ENCODE peak calls at places on chromosomes 11 and 22, in ten cellular contexts. S, B, M, C, R, X, H, W, J and U are unnamed samples.

GRCh38 chr11:85947431-85948272 is 92.5 kb downstream of the CCDC83 start:
- DNase-seq in X (peak), S (peak), J (peak), H (no peak), W (no peak), B (no peak), R (no peak), M (no peak), C (peak), U (peak)

GRCh38 chr11:130945945-130946344 is 29.7 kb upstream of the SNX19 start:
- DNase-seq in X (peak), C (peak), W (no peak), M (no peak), S (peak), B (no peak), J (peak), H (no peak), R (no peak), U (peak)

GRCh38 chr11:747176-748006 is at the start of gene TALDO1:
- DNase-seq in H (peak), R (peak), C (peak), J (peak), B (peak), X (peak), W (peak), S (peak), M (peak), U (no peak)

GRCh38 chr22:38317237-38317994 is at the start of gene CSNK1E:
- DNase-seq in W (peak), J (peak), R (peak), X (peak), M (peak), C (peak), B (peak), H (peak), S (peak), U (no peak)

GRCh38 chr22:42962295-42963230 is 52.4 kb downstream of the PACSIN2 start:
- DNase-seq in R (no peak), X (peak), S (peak), W (no peak), M (no peak), J (peak), B (peak), H (no peak), C (no peak), U (no peak)

GRCh38 chr22:36588285-36588684 is 59.3 kb upstream of the EIF3D start:
- DNase-seq in R (no peak), M (no peak), H (no peak), X (no peak), S (no peak), J (no peak), W (no peak), C (no peak), B (no peak), U (no peak)

GRCh38 chr11:32088117-32088941 is 2.5 kb upstream of the RCN1 start:
- DNase-seq in S (peak), X (peak), W (no peak), H (no peak), J (peak), R (no peak), C (peak), M (no peak), B (no peak), U (peak)

GRCh38 chr11:79244175-79244804 is 196.5 kb downstream of the TENM4 start:
- DNase-seq in C (peak), J (peak), S (no peak), X (peak), M (no peak), W (no peak), H (peak), B (no peak), R (peak), U (peak)

GRCh38 chr11:27514558-27514957 is 8.0 kb upstream of the LIN7C start:
- DNase-seq in S (no peak), B (no peak), J (no peak), H (no peak), R (no peak), W (no peak), X (no peak), M (no peak), C (peak), U (no peak)

GRCh38 chr11:93526691-93527583 is 16.3 kb downstream of the SMCO4 start:
- DNase-seq in C (no peak), B (peak), X (no peak), H (no peak), S (no peak), W (no peak), M (no peak), J (no peak), R (no peak), U (no peak)

GRCh38 chr11:93524173-93524536 is 19.0 kb downstream of the SMCO4 start:
- DNase-seq in C (no peak), X (peak), H (no peak), B (no peak), W (no peak), M (no peak), R (no peak), S (no peak), J (no peak), U (no peak)

GRCh38 chr11:93525601-93526000 is 17.6 kb downstream of the SMCO4 start:
- DNase-seq in S (no peak), B (no peak), X (peak), M (peak), H (peak), R (no peak), C (peak), W (no peak), J (no peak), U (no peak)

GRCh38 chr11:93526058-93526633 is 17.0 kb downstream of the SMCO4 start:
- DNase-seq in B (no peak), S (no peak), J (no peak), R (no peak), C (no peak), H (no peak), W (no peak), M (no peak), X (no peak), U (no peak)

GRCh38 chr11:93524868-93525267 is 18.3 kb downstream of the SMCO4 start:
- DNase-seq in B (no peak), R (no peak), C (no peak), M (no peak), S (no peak), W (no peak), J (no peak), H (no peak), X (no peak), U (no peak)
- H3K4me3 ChIP-seq in B (no peak), R (no peak), C (no peak), M (no peak), S (no peak), W (no peak), J (no peak), H (no peak), X (no peak), U (no peak)

DNA sequence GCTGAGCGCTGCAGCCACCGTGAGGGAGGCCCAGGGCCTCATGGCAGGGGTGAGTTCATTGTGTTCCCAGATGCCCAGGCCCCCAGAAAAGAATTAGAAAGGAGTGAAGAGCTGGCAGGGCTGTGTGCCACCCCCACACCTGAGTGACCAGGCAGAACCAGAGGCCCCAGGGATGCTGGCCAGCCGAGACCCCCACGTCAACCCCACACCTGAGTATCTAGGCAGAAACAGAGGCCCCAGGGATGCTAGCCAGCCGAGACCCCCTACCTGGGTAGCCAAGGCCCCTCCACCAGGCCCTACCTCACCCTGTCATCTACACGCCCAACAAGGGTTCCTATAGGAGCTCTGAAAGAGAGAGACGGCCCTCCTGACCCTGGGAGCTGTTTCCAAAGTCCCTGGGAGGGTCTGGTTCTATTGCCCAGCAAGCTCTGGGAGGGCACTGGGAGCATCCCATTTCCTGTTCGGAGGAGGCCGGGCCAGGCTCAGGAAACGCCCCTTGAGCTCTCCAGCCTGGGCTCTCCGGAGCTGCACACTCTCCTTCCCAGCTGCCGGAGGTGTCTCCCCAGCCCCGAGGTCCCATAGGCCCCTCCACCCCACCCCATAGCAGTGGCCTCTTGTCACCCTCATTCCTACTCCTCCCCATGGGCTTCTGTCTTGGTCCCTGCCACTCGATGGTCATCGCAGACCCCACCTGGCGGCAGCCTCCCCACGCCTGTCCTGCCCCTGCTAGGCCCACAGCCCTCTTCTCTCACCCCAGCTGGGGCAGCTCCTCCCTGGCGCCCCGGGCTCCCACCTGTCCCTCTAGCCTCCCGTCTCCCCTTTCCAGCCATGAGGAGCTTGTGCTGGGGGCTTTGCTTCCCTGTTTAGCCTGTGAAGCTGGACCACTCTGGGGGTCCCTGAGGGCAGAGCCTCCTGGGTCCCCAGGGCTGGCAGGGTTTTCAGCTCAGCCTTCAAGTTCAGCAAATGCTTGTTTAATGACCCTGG is 2.6 kb downstream of the TSPAN32 start:
- DNase-seq in H (no peak), J (no peak), C (no peak), W (no peak), M (peak), R (peak), B (no peak), X (peak), S (no peak), U (no peak)
- H3K4me3 ChIP-seq in H (no peak), J (no peak), C (no peak), W (no peak), M (no peak), R (no peak), B (no peak), X (no peak), S (no peak), U (no peak)

DNA sequence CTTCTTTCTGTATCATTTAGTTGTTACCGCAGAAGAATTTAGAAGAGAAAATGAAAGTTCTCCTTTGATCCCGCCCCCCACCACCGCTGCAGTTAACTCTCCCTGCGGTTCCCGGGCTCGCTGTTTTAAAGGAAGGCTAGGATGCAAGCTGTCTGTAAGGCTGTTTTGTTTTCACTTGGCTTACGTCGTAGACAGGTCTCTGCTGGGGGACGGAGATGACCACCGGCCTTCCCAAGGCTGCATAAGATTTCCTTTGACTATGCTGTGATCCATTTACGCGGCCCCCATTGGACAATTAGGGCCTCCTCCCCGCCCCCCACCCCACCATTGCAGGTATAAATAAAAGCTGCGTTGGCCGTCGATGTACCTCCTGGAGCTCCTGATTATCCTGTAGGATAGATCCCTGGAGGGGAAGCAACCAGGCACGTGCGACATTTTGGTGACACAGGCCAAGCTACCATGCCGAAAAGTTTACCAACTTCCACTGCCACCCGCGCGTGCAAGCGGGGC is 1.4 kb upstream of the CPT1A start:
- DNase-seq in R (no peak), C (peak), B (peak), S (no peak), W (peak), J (no peak), M (no peak), H (no peak), X (peak), U (no peak)
- H3K4me3 ChIP-seq in R (no peak), C (peak), B (peak), S (no peak), W (peak), J (peak), M (no peak), H (peak), X (peak), U (peak)

DNA sequence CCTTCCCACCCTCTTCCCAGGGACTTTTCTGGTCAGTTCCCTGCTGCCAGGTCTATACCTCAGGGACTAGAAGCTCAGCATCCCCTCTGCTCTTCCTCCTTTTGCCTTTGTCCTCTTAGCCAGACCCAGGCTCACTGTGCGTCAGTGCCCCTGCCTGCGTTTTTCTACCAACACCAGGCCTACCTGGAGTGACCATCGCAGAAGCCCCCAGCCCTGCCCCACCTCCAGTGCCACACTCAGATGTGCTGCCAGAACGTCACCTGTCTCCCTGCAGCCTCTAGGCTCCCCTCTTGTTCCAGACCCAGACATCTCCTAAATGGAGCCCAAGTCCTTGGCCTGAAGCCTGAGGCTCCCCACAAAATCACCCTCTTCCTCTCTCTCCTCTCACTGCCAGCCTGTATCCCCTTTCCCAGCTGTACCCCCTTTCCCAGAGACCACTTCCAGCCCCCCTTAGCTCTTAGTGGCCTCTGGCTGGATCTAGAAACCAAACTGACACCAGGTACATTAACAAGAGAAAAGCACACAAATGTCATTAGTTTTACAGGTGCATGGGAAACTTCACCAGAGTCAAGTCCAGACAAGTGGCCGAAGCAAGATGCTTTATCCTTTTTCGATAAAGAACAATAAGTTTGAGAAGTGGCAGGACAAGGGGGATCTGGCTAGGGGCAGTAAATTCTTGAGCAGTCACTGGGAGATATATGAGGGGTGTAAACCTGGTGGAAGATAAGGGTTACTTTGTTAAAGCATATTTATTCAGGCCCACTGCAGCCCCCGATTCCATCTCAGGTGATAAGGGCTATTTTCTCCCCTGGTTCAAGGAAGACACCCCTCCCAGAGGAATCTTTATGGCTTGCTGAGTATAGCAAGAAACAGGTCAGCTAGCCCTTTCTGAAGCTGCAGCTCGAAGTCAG is 61.5 kb downstream of the BCR start:
- DNase-seq in J (no peak), R (no peak), B (no peak), H (no peak), X (no peak), M (no peak), S (no peak), W (no peak), C (no peak), U (no peak)
- H3K4me3 ChIP-seq in J (no peak), R (no peak), B (no peak), H (no peak), X (no peak), M (no peak), S (no peak), W (no peak), C (no peak), U (no peak)